ENCODE peak calls at places on chromosome 1, in nine cellular contexts. G is cardiac muscle cell, I is PC-3, T is endothelial cell of umbilical vein, F is stomach, N is transverse colon, Y is IMR-90, Q is psoas muscle, A is heart right ventricle. E is an unnamed sample.

GRCh38 chr1:55244476-55245109 is 29.4 kb upstream of the USP24 start:
- DNase-seq in T (no peak), F (no peak), I (peak), N (no peak), Y (peak), Q (no peak), G (no peak), A (no peak), E (no peak)

GRCh38 chr1:18951818-18952391 is 4.6 kb downstream of the IFFO2 start:
- DNase-seq in N (peak), F (peak), Q (no peak), T (no peak), Y (no peak), A (no peak), I (no peak), G (no peak), E (no peak)

GRCh38 chr1:213371769-213372619 is 321.0 kb downstream of the RPS6KC1 start:
- DNase-seq in F (no peak), G (no peak), I (no peak), T (no peak), A (no peak), Y (no peak), Q (no peak), N (no peak), E (no peak)

GRCh38 chr1:234956821-234957329 is 171.8 kb downstream of the TOMM20 start:
- DNase-seq in N (no peak), I (no peak), T (no peak), Q (no peak), G (no peak), A (no peak), Y (no peak), F (no peak), E (no peak)

GRCh38 chr1:62725255-62725654 is 37.1 kb upstream of the DOCK7 start:
- DNase-seq in N (no peak), F (no peak), G (no peak), Y (peak), Q (no peak), A (no peak), T (peak), I (no peak), E (no peak)

GRCh38 chr1:223355699-223356098 is 8.3 kb downstream of the SUSD4 start:
- DNase-seq in A (no peak), Q (no peak), F (no peak), G (no peak), T (no peak), I (no peak), Y (no peak), N (no peak), E (no peak)

GRCh38 chr1:92201973-92202372 is 15.7 kb upstream of the C1orf146 start:
- DNase-seq in I (no peak), N (no peak), Q (no peak), F (no peak), A (no peak), G (no peak), T (no peak), Y (no peak), E (no peak)

GRCh38 chr1:223631367-223631977 is 34.0 kb downstream of the CAPN8 start:
- DNase-seq in N (no peak), G (no peak), Y (peak), T (no peak), F (no peak), I (peak), Q (no peak), A (no peak), E (no peak)

GRCh38 chr1:220734571-220735326 is 13.4 kb upstream of the MTARC2 start:
- DNase-seq in F (no peak), T (peak), N (peak), I (peak), A (no peak), Q (no peak), G (no peak), Y (peak), E (no peak)

GRCh38 chr1:218553197-218553596 is 208.1 kb downstream of the TGFB2 start:
- DNase-seq in I (peak), F (no peak), Y (no peak), Q (no peak), N (no peak), A (no peak), T (no peak), G (no peak), E (no peak)
- TF ChIP-seq CTCF in I (peak), F (no peak), Y (peak), Q (peak), N (no peak), A (no peak), T (no peak), G (no peak), E (no peak)

DNA sequence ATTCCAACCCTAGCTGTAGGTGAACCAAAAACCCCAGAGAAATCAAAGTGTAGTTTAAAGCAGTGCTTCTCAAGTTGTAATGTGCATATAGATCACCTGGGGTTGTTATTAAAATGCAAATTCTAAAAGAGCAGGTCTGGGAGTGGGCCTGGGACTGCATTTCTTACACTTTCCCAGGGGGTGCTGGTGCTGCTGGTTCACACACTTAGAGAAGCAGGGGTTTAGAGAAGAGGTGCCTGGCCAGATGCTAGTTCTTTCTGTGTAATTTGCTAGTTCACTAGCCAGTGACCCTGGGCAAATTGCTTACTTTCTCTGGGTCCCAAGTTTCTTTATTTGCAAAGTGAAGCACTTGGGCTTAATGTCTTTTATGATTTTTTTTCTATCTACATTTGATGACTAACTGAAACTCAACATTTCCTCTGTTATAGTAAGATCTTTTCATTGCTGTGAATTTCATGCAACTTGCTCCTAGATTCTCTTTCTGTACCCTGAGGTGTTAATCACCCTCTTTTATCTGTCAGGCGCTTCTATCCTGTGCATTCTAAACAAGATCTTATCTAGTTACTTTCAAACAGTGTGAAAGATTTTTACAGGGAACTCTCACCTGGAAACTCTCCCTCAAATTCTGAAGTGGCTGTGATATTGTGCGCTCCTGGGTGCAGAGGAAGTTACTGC is 141.9 kb upstream of the UBE2U start:
- DNase-seq in F (no peak), A (no peak), G (no peak), N (no peak), Y (no peak), Q (no peak), I (no peak), T (no peak), E (no peak)
- H3K27ac ChIP-seq in F (peak), A (no peak), G (no peak), N (no peak), Y (no peak), Q (no peak), I (no peak), T (no peak), E (no peak)

DNA sequence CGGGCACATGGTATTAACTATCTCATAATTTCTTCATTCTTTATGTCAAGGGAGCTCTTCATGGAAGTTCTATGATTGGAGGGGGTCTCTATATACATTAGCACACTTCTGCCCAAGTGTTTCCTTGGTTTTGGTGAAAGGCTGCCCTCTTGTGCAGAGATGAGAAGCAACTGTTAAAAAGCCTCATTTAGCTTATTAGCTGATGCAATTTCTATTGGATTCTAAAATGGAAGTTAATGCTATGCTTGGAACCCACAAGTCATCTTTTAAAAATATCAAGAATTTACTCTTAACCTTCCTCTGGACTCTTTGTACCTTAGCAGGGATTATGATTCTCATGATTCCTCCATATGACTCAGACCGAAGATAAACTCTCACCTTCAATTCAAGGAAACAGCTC is 328.9 kb downstream of the PTBP2 start:
- DNase-seq in I (peak), N (no peak), A (no peak), Y (peak), T (peak), Q (no peak), F (no peak), G (peak), E (no peak)
- TF ChIP-seq CTCF in I (peak), N (no peak), A (peak), Y (peak), T (peak), Q (no peak), F (no peak), G (peak), E (no peak)

DNA sequence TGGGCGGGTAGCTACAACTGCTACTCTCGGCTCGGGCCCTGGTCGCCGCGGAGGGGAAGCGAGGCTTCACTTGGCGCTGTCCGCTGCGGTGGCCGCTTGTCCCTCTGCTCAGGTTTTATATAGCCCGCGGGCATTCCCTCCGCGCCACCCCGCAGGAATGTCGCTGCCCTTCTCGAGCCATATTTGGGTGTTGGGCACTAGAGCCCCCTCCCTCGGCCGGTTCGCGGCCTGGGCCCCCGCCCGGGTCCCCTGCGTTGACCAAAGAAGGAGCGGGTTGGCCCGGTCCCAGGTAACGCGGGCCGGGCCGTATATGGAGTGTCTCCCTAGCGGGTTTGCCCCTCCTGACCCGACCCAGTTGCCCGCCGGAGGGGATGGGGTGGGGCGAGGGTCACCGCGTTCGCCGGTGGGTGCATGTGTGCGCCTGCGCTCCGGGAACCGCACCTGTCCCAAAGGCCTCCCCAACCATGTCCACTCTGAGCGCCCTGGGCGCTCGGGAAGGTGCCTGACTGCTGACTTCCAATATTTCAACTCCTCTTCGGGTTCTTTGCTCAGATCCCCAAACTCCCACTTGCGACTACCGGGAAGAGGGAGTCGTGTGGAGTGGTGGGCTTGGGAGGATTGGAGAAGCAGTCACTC is at the start of gene ACTA1:
- DNase-seq in Q (peak), F (no peak), T (no peak), G (peak), I (no peak), A (peak), Y (no peak), N (no peak), E (no peak)
- H3K27ac ChIP-seq in Q (peak), F (no peak), T (no peak), G (no peak), I (no peak), A (peak), Y (no peak), N (no peak), E (no peak)

E was measured in thoracic aorta.